ENCODE peak calls at places on chromosome 2, in eight cellular contexts. K is SK-N-SH, N is A549, P is WTC11, Q is GM12878, J is IMR-90, E is K562, Z is HepG2. O is an unnamed sample.

GRCh38 chr2:63218800-63219511 is 168.3 kb downstream of the OTX1 start:
- DNase-seq in E (no peak), Z (no peak), J (no peak), P (no peak), K (no peak), N (no peak), Q (no peak), O (no peak)

GRCh38 chr2:183283176-183283575 is 158.9 kb downstream of the NUP35 start:
- DNase-seq in Z (no peak), J (no peak), P (no peak), N (no peak), K (no peak), Q (no peak), E (no peak), O (no peak)

GRCh38 chr2:161122772-161123530 is 37.3 kb upstream of the TANK start:
- DNase-seq in Q (no peak), P (no peak), K (no peak), J (peak; percentile 93), E (peak; percentile 41), Z (peak; percentile 87), N (peak; percentile 75), O (no peak)

GRCh38 chr2:189276277-189276676 is 96.7 kb upstream of the COL5A2 start:
- DNase-seq in E (no peak), N (no peak), P (no peak), Z (no peak), Q (no peak), J (peak; percentile 97), K (no peak), O (no peak)

GRCh38 chr2:46770622-46771021 is 145.0 kb downstream of the MCFD2 start:
- DNase-seq in P (no peak), J (peak; percentile 96), E (no peak), Z (peak; percentile 90), N (peak; percentile 55), Q (no peak), K (no peak), O (no peak)

GRCh38 chr2:119753041-119753929 is 6.4 kb upstream of the PTPN4 start:
- DNase-seq in E (no peak), Q (no peak), N (peak; percentile 39), P (no peak), Z (peak; percentile 61), J (peak; percentile 56), K (peak; percentile 56), O (peak; percentile 47)

GRCh38 chr2:234438322-234438977 is 58.4 kb downstream of the ARL4C start:
- DNase-seq in J (no peak), N (no peak), Q (no peak), K (no peak), P (no peak), E (no peak), Z (no peak), O (no peak)

GRCh38 chr2:67215214-67215613 is 181.9 kb upstream of the ETAA1 start:
- DNase-seq in Q (no peak), J (peak; percentile 92), N (peak; percentile 6), Z (peak; percentile 35), P (peak; percentile 72), K (peak; percentile 69), E (peak; percentile 27), O (peak; percentile 72)

GRCh38 chr2:48146552-48146951 is 240.3 kb upstream of the FBXO11 start:
- DNase-seq in E (no peak), N (no peak), J (no peak), Q (no peak), Z (no peak), P (no peak), K (no peak), O (no peak)

DNA sequence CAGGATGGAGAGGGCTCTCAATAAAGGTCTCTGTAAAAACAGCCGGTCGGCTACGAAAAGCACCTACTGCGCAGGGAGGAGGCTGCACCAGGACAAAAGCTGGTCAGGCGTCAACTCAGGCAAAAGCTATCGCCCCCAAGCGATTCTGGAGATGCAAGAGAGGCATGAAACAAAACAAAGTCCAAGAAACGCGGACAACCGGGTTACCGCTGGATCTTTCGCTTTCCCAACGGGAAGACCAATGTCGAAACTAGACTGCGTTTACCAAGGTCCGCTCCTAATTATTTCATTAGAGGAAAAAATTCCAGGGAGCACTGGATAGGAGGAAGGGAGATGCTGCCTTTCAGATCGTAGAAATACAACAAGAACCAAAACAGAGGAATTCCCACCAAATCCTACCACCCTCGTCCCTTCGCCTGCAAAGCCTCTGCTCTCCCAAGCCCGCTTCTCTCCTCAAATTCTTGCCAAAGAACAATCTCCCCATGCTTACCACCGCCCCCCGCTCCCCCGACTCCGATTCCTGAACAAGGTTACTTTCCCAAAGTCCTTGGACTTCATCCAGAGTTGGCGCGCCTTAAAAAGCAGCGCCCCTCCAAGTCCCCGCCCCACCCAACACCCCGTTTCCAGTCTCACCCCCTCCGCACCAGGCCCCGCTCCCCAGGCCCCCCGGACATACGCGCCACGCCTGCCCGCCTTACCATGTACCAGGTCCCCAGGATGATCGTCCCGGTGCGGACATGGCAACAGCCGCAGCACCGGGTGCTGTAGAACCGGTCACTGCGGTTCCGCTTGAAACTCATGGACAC is 513 bp downstream of the LAPTM4A start:
- DNase-seq in K (peak; percentile 54), J (peak; percentile 65), Z (peak; percentile 81), E (peak; percentile 70), P (peak; percentile 64), N (peak; percentile 47), Q (no peak), O (peak; percentile 54)
- TF ChIP-seq CTCF in K (peak; percentile 39), J (peak; percentile 19), Z (peak; percentile 72), E (peak; percentile 20), P (no peak), N (no peak), Q (peak; percentile 38), O (peak; percentile 20)

GRCh38 chr2:1594281-1595171 is 149.8 kb downstream of the PXDN start:
- DNase-seq in P (no peak), Z (no peak), N (no peak), Q (no peak), E (no peak), K (no peak), J (no peak), O (no peak)
- TF ChIP-seq USF2 in P (no peak), Z (no peak), N (no peak), Q (no peak), E (no peak), K (no peak), J (no peak), O (no peak)

GRCh38 chr2:170034596-170034995 is 143.4 kb upstream of the MYO3B start:
- DNase-seq in Z (no peak), Q (no peak), E (no peak), K (no peak), J (no peak), N (no peak), P (no peak), O (no peak)

GRCh38 chr2:170039401-170040172 is 138.4 kb upstream of the MYO3B start:
- DNase-seq in N (no peak), P (no peak), K (no peak), J (no peak), Z (no peak), Q (no peak), E (no peak), O (no peak)

DNA sequence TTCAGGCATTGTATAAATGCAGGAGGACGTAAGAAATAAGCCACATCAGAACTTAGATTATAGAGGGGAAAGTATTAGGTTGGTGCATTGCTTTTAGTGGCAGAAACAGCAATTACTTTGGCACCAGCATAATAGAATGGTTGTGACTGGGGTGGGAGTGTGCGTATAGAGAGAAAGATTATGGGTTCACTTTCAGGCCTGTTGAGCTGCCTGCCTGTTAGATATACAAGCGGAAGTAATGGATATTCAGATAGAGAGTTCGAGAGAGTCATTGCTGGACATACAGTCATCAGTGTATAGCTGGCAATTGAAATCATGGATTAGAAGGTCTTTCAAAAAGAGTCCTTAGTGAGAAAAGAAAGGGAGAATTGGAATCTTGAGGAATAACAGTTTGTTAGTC is 139.2 kb upstream of the MYO3B start:
- DNase-seq in K (no peak), N (no peak), J (no peak), P (no peak), Q (no peak), E (no peak), Z (no peak), O (no peak)
- TF ChIP-seq CTCF in K (no peak), N (no peak), J (no peak), P (no peak), Q (no peak), E (no peak), Z (no peak), O (no peak)

DNA sequence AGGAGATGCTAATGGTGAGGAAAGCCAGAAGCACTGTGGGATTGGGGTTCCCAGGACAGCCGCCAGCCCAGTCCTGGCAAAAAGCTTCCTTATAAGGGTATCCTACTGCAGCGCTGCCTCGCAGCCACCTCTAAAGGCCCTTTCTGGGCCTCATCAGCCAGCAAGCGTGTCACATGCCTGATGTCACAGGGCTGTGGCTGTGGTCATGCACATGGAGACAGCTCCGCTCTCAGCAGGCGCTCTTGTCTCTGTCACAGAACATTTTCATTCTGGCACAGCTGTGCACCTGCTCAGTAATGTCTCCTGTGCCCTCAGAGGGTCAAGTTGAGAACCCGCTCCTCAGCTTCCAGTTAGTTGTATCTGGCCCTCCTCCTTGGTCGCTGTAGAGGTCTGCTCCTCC is 17.7 kb upstream of the MAL start:
- DNase-seq in J (no peak), K (no peak), N (no peak), Z (no peak), Q (no peak), E (no peak), P (no peak), O (no peak)
- TF ChIP-seq USF2 in J (no peak), K (no peak), N (no peak), Z (no peak), Q (no peak), E (no peak), P (no peak), O (no peak)

DNA sequence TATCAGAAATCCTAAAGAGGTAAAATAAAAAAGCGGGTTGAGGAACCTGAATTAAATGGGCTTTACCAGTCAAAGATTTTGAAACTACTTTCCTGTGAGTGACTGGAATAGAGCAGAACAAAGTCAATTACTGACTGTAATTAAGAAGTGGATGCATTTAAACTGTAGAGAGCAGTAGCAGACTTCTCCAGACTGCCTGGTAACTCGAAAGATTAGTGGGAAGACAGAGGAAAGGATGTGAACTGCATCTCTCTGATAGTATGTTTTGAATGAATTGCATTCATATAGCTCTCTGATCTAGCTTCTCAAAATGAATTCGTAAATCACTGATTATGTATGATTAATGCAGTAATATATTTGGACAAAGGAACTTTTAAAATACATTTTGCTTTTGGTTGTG is 303.9 kb downstream of the ARHGAP15 start:
- DNase-seq in K (peak; percentile 7), E (no peak), P (no peak), Z (no peak), N (no peak), Q (no peak), J (peak; percentile 18), O (no peak)
- TF ChIP-seq CTCF in K (peak; percentile 23), E (no peak), P (no peak), Z (no peak), N (no peak), Q (no peak), J (peak; percentile 29), O (no peak)

DNA sequence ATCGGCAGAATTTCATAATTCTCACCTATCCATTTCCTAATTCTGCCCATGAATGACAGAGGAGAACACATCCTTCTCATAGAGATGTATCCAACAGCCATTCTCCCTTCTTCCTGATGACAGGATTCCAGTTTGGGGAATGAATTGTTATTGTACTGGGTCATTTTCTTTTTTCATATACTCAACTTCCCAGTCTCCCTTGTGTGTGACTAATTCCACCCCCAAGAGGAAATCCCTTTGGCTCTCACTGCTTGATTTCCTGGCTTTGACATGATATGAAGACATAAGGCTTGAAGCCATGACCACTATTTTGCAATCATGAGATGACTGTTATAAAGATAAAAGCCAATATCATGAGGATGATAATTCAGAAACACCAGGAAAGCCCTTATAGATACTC is 384.7 kb upstream of the ACVR2A start:
- DNase-seq in Z (no peak), P (no peak), K (no peak), E (no peak), Q (no peak), J (no peak), N (no peak), O (no peak)
- TF ChIP-seq USF2 in Z (no peak), P (no peak), K (no peak), E (no peak), Q (no peak), J (no peak), N (no peak), O (no peak)

GRCh38 chr2:106284691-106285202 is 90.6 kb upstream of the UXS1 start:
- DNase-seq in J (no peak), Z (no peak), P (no peak), Q (no peak), N (no peak), E (no peak), K (no peak), O (no peak)
- TF ChIP-seq CTCF in J (no peak), Z (no peak), P (no peak), Q (no peak), N (no peak), E (no peak), K (no peak), O (no peak)

O was measured in H1.